ENCODE peak calls at places on chromosomes 13 and 19, in five cellular contexts. Z is upper lobe of right lung; W is CD4-positive, alpha-beta T cell; Y is mammary epithelial cell; T is fibroblast of lung. S is an unnamed sample.

GRCh38 chr13:67224148-67224846 is 5.8 kb downstream of the PCDH9 start:
- DNase-seq in Z (peak; percentile 81), W (peak; percentile 9), T (peak; percentile 90), Y (peak; percentile 56), S (peak; percentile 62)

GRCh38 chr13:36819811-36820140 is 754 bp downstream of the RFXAP start:
- DNase-seq in Z (no peak), Y (peak; percentile 20), W (no peak), T (peak; percentile 37), S (peak; percentile 20)

GRCh38 chr13:27131202-27131623 is 40.4 kb downstream of the USP12 start:
- DNase-seq in T (no peak), W (peak; percentile 29), Y (peak; percentile 98), Z (no peak), S (peak; percentile 69)

GRCh38 chr19:46728208-46728607 is 11.3 kb upstream of the PRKD2 start:
- DNase-seq in Z (no peak), Y (no peak), T (no peak), W (no peak), S (no peak)

GRCh38 chr19:45667620-45668341 is at the start of gene GIPR:
- DNase-seq in Y (peak; percentile 79), W (peak; percentile 40), Z (peak; percentile 84), T (no peak), S (peak; percentile 26)

GRCh38 chr19:33621811-33622504 is at the start of gene CHST8:
- DNase-seq in Y (peak; percentile 29), T (no peak), Z (no peak), W (no peak), S (peak; percentile 46)

GRCh38 chr13:109704771-109705628 is 81.4 kb downstream of the IRS2 start:
- DNase-seq in Y (peak; percentile 49), W (no peak), T (peak; percentile 32), Z (peak; percentile 86), S (peak; percentile 51)

GRCh38 chr19:33387351-33388230 is 14.1 kb downstream of the CEBPG start:
- DNase-seq in T (no peak), Z (no peak), W (no peak), Y (no peak), S (no peak)

GRCh38 chr19:45668342-45668871 is 386 bp downstream of the GIPR start:
- DNase-seq in Z (no peak), Y (no peak), W (no peak), T (no peak), S (no peak)

GRCh38 chr19:55228015-55228391 is 560 bp downstream of the TMEM86B start:
- DNase-seq in T (no peak), W (no peak), Y (no peak), Z (no peak), S (no peak)

GRCh38 chr19:35558400-35559280 is 4.8 kb downstream of the ATP4A start:
- DNase-seq in T (no peak), W (no peak), Y (no peak), Z (no peak), S (no peak)

GRCh38 chr13:30972888-30973377 is 40.5 kb downstream of the TEX26 start:
- DNase-seq in W (no peak), Y (no peak), Z (no peak), T (peak; percentile 72), S (no peak)

GRCh38 chr13:31686660-31687430 is 52.5 kb upstream of the RXFP2 start:
- DNase-seq in T (no peak), Y (no peak), Z (no peak), W (no peak), S (no peak)

GRCh38 chr13:19695829-19696228 is 62.4 kb downstream of the MPHOSPH8 start:
- DNase-seq in Y (no peak), T (no peak), W (no peak), Z (no peak), S (no peak)

GRCh38 chr19:17043744-17044143 is 17.1 kb upstream of the CPAMD8 start:
- DNase-seq in Z (no peak), Y (no peak), W (no peak), T (no peak), S (no peak)

GRCh38 chr13:34849406-34849805 is 92.7 kb upstream of the NBEA start:
- DNase-seq in Y (no peak), Z (no peak), W (no peak), T (no peak), S (no peak)

GRCh38 chr13:83810136-83810535 is 72.1 kb downstream of the SLITRK1 start:
- DNase-seq in T (no peak), W (no peak), Z (no peak), Y (no peak), S (no peak)

GRCh38 chr19:8311461-8312260 is 3.5 kb upstream of the CD320 start:
- DNase-seq in Y (no peak), Z (peak; percentile 67), T (no peak), W (no peak), S (no peak)

GRCh38 chr19:13526552-13526951 is 20.3 kb upstream of the CACNA1A start:
- DNase-seq in T (no peak), Y (peak; percentile 6), Z (no peak), W (no peak), S (no peak)

GRCh38 chr19:32558607-32559228 is 22.3 kb upstream of the PDCD5 start:
- DNase-seq in Z (no peak), Y (no peak), W (no peak), T (no peak), S (no peak)

GRCh38 chr13:40386586-40386985 is 279.9 kb downstream of the FOXO1 start:
- DNase-seq in Z (no peak), T (no peak), Y (peak; percentile 51), W (no peak), S (no peak)

GRCh38 chr13:24911135-24911524 is 147.2 kb downstream of the RNF17 start:
- DNase-seq in Y (peak; percentile 52), Z (no peak), W (no peak), T (peak; percentile 62), S (peak; percentile 17)

DNA sequence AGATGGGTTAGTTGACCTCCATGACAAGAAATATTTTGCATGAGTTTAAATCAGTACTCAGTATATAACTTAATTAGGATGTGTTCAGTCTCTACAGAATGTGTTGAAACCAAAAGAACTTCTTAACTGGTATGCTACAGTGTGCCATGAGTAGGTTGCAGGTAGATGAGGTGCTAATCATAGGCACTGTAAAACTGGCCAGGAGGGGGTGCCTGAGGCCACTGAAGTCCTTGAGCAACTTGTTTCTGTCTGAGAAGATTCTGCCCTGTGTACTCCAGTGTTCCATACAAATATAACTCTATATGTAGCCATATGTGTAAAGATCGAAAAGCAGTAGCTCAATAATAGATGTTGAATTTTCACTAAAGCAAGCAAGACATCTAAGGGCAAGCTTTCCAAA is 549.2 kb upstream of the KLF12 start:
- DNase-seq in Y (peak; percentile 23), W (no peak), T (no peak), Z (no peak), S (no peak)
- TF ChIP-seq CTCF in Y (peak; percentile 30), W (no peak), T (no peak), Z (no peak), S (no peak)

DNA sequence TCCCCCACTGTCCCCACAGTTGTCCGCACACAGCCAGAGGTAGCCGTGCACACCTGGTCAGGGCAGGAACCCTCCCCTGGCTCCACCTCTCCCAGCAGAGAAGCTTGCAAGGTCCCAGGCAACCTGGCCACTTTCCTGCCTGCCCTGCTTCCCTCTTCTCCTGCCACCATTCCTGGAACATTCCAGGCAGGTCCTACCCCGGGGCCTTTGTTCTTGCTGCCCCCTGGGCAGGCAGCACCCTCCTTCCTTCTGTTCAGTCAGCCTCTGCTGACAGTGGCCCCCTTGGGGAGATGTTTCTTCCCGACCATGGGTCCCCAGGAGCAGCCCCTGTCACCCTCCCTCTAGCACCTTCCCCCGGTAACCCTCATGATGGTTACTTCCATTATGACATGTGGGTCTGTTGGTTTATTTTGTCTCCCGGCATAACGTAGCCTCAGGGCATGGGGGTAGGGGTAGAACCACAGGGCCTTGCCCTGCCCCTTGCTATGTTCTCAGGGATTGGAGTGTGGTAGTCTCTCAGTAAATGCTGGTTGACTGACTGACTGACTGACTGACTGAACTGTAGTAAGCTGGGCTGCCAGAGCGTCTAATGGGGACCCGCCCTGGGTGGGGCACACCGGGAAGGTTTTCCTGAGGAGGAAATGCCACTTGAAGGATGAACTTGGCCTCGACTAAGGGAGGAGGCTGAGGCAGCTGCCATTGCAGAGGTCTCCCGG is 10.8 kb downstream of the PAK4 start:
- DNase-seq in Z (no peak), Y (no peak), W (no peak), T (no peak), S (no peak)
- H3K27ac ChIP-seq in Z (peak overlapping the region; percentile 55), Y (no peak overlapping the region), W (no peak overlapping the region), T (no peak overlapping the region), S (peak overlapping the region; percentile 50)

GRCh38 chr19:6731822-6732221 is 5.6 kb downstream of the GPR108 start:
- DNase-seq in Y (no peak), Z (no peak), W (no peak), T (no peak), S (no peak)

GRCh38 chr19:6734096-6734696 is 3.2 kb downstream of the GPR108 start:
- DNase-seq in W (no peak), Y (no peak), Z (no peak), T (no peak), S (no peak)

GRCh38 chr19:6732803-6733337 is 4.5 kb downstream of the GPR108 start:
- DNase-seq in Y (no peak), Z (no peak), W (no peak), T (no peak), S (no peak)

GRCh38 chr19:6735181-6735891 is 2.0 kb downstream of the GPR108 start:
- DNase-seq in T (no peak), W (no peak), Z (no peak), Y (no peak), S (no peak)

DNA sequence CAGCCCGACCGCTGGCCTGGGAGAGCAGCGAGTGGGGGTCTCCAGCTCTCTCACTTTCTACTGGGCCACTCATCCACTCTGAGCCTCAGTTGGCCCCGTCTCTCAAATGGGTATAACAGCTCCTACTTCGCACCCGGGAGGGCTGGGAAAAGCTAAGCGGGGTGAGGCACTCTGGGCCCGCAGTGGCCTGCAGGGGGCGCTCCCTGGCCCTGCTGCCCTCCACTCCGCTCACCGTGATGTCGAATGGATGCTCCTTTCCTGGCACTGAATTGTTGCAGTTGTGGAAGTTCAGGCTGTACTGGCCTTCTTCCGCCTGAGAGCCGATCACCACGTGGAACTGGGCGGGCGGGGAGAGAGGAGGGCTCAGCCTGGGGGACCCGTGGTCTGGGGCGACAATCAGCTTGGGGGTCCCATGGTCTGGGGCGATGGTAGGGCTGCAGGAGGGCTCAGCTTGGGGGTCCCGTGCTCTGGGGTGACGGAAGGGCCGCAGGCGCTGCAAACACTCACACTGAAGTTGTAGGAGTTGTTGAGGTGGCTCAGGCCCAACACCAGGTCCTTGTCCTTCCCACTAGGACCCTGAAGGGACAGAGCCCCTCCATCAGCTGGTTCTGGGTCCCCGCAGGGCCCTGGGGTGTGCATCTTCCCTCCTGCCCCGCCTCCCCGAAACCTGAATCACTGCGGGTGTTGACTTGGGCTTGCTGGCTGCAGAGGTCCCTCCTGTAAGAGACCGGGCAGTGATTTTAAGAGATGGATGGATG is 3.9 kb downstream of the GPR108 start:
- DNase-seq in Z (no peak), T (no peak), Y (no peak), W (no peak), S (no peak)
- TF ChIP-seq CTCF in Z (peak; percentile 33), T (peak; percentile 8), Y (no peak), W (peak; percentile 33), S (no peak)

DNA sequence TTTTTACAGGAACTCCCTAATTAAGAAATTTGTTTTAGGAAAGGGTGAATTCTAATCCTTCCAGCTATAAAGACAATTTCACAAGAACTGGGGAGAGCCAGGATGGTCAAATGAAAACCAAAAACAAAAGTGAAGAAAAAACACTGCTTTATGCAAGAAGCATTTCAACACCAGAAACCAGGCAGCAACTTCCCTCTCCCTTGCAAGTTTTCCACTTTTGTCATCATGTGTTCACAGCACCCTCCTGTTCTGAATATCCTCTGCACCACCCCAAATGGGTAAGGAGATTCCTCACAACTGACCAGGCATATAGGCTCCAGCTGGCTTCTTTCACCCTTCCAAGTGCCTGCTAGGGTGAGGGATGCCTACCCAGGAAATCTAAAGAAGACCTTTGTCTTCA is 328.1 kb downstream of the TBC1D4 start:
- DNase-seq in W (no peak), Y (no peak), Z (no peak), T (peak; percentile 44), S (no peak)
- H3K27ac ChIP-seq in W (no peak overlapping the region), Y (no peak overlapping the region), Z (no peak overlapping the region), T (no peak overlapping the region), S (no peak overlapping the region)

S was measured in RWPE1.